ENCODE peak calls at places on chromosomes 11 and 22, in four cellular contexts. K, S, J and D are unnamed samples.

GRCh38 chr11:78910322-78910721 is 335.7 kb upstream of the NARS2 start:
- DNase-seq in K (no peak), S (no peak), J (no peak), D (no peak)

GRCh38 chr11:117511483-117511934 is 183.9 kb downstream of the CEP164 start:
- DNase-seq in K (no peak), S (no peak), J (no peak), D (no peak)

GRCh38 chr11:93543292-93543977 is at the start of gene SMCO4:
- DNase-seq in K (peak; percentile 86), S (peak; percentile 72), J (peak; percentile 58), D (peak; percentile 75)

GRCh38 chr11:106642331-106642730 is 375.9 kb downstream of the GUCY1A2 start:
- DNase-seq in K (no peak), S (no peak), J (no peak), D (no peak)

GRCh38 chr11:10605941-10606381 is 37.5 kb upstream of the LYVE1 start:
- DNase-seq in K (peak; percentile 46), S (no peak), J (no peak), D (no peak)

GRCh38 chr11:2585566-2586090 is 114.2 kb downstream of the KCNQ1OT1 start:
- DNase-seq in K (peak; percentile 20), S (no peak), J (no peak), D (no peak)

GRCh38 chr11:8262552-8263108 is 1.0 kb downstream of the LMO1 start:
- DNase-seq in K (peak; percentile 43), S (peak; percentile 14), J (no peak), D (peak; percentile 51)

GRCh38 chr22:36180038-36180880 is 19.7 kb upstream of the APOL3 start:
- DNase-seq in K (peak; percentile 91), S (peak; percentile 78), J (peak; percentile 42), D (peak; percentile 35)

GRCh38 chr11:62671604-62672528 is at the start of the genes LBHD1 and UQCC3:
- DNase-seq in K (peak; percentile 81), S (peak; percentile 87), J (peak; percentile 79), D (peak; percentile 85)

GRCh38 chr11:115421338-115422012 is 82.7 kb downstream of the CADM1 start:
- DNase-seq in K (no peak), S (no peak), J (no peak), D (no peak)

DNA sequence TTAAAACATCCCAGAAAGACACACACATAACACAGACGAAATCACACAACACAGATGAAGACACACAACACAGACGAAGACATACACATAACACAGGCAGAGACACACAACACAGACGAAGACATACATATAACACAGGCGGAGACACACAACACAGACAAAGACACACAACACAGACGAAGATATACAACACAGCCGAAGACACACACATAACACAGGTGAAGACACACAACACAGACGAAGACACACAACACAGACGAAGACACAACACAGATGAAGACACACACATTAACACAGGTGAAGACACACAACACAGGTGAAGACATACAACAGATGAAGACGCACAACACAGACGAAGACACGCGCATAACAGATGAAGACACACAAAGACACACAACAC is 4.8 kb upstream of the MOB2 start:
- DNase-seq in K (no peak), S (no peak), J (no peak), D (no peak)
- H3K4me1 ChIP-seq in K (peaks cover 36% of the 10 kb centered on the region), S (peaks cover 7% of the 10 kb centered on the region), J (no peaks in the 10 kb centered on the region), D (peaks cover 1% of the 10 kb centered on the region)

DNA sequence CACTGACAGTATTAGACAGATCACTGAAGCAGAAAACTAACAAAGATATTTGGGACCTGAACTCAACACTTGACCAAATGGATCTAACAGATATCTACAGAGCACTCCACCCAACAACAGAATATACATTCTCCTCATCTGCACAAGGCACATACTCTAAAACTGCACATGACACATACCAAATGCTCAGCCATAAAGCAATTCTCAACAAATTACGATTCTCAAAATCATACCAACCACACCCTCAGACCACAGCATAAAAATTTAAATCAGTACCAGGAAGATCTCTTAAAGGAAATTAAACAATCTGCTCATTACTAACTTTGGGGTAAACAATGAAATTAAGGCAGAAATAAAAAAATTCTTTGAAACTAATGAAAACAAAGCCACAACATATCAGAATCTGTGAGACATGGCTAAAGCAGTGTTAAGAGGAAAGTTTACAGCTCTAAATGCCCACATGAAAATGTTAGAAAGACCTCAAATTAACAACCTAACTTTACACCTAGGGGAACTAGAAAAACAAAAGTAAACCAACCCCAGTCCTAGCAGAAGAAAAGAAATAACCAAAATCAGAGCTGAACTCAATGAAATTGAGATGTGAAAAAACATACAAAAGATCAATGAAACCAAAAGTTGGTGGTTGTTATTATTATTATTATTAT is 37.2 kb downstream of the TMEM123 start:
- DNase-seq in K (no peak), S (no peak), J (no peak), D (no peak)
- H3K4me1 ChIP-seq in K (peaks cover 6% of the 10 kb centered on the region), S (no peaks in the 10 kb centered on the region), J (peaks cover 23% of the 10 kb centered on the region), D (peaks cover 12% of the 10 kb centered on the region)

GRCh38 chr22:23501244-23501643 is 78.8 kb downstream of the IGLL1 start:
- DNase-seq in K (no peak), S (no peak), J (no peak), D (peak; percentile 10)

GRCh38 chr22:23498811-23499798 is 81.0 kb downstream of the IGLL1 start:
- DNase-seq in K (no peak), S (no peak), J (no peak), D (no peak)

GRCh38 chr22:23501708-23502107 is 78.4 kb downstream of the IGLL1 start:
- DNase-seq in K (no peak), S (no peak), J (no peak), D (no peak)

GRCh38 chr22:23500508-23501208 is 79.4 kb downstream of the IGLL1 start:
- DNase-seq in K (no peak), S (peak; percentile 40), J (no peak), D (no peak)

GRCh38 chr22:23499845-23500500 is 80.1 kb downstream of the IGLL1 start:
- DNase-seq in K (no peak), S (no peak), J (no peak), D (no peak)
- H3K4me1 ChIP-seq in K (no peaks in the 10 kb centered on the region), S (no peaks in the 10 kb centered on the region), J (no peaks in the 10 kb centered on the region), D (no peaks in the 10 kb centered on the region)

DNA sequence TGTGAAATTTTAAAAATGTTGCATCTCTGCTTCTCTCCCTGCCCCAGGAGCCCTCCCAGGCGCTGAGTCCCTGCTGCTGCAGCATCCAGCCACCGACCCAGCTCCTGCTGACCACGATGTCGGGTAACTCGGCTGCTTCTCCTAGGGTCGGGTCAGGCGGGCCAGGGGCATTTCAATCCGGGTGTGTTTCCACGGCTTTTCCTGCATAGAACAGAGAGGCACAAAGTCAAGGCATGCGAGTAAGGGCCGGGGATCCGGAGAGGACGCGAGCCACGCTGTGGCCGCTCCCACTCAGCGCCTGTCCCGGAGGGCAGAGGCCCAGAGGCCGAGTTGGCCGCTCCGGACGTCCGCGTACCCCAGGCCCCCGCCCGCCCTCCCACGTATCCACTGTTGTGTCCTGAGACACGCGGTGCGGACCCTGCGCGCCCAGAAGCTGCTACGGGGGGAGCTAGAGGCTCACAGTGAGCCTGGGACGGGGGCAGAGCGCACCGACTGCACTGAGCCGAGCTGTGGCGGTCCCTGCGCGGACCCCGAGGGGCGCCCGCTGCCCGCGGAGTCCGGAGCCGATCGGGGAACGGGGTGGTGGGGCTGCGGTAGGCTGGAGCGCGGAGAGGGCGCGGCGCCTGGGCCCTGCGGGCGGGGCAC is at the start of gene POU2AF3:
- DNase-seq in K (no peak), S (no peak), J (no peak), D (no peak)
- H3K4me1 ChIP-seq in K (peaks cover 43% of the 10 kb centered on the region), S (no peaks in the 10 kb centered on the region), J (no peaks in the 10 kb centered on the region), D (peaks cover 7% of the 10 kb centered on the region)

GRCh38 chr11:135002236-135002635 is 590.2 kb upstream of the B3GAT1 start:
- DNase-seq in K (no peak), S (no peak), J (no peak), D (no peak)
- H3K4me1 ChIP-seq in K (no peaks in the 10 kb centered on the region), S (no peaks in the 10 kb centered on the region), J (no peaks in the 10 kb centered on the region), D (no peaks in the 10 kb centered on the region)

GRCh38 chr11:13220148-13220547 is 57.4 kb upstream of the BMAL1 start:
- DNase-seq in K (no peak), S (no peak), J (no peak), D (no peak)
- H3K4me1 ChIP-seq in K (no peaks in the 10 kb centered on the region), S (no peaks in the 10 kb centered on the region), J (peaks cover 46% of the 10 kb centered on the region), D (peaks cover 55% of the 10 kb centered on the region)

GRCh38 chr22:40193429-40194421 is 16.0 kb downstream of the TNRC6B start:
- DNase-seq in K (no peak), S (no peak), J (no peak), D (no peak)

GRCh38 chr22:40189979-40190378 is 12.3 kb downstream of the TNRC6B start:
- DNase-seq in K (no peak), S (no peak), J (no peak), D (no peak)

GRCh38 chr22:40194656-40195055 is 16.9 kb downstream of the TNRC6B start:
- DNase-seq in K (no peak), S (no peak), J (no peak), D (no peak)

GRCh38 chr22:40187389-40187788 is 9.7 kb downstream of the TNRC6B start:
- DNase-seq in K (no peak), S (no peak), J (no peak), D (no peak)

GRCh38 chr22:40190501-40190900 is 12.8 kb downstream of the TNRC6B start:
- DNase-seq in K (peak; percentile 62), S (no peak), J (no peak), D (no peak)
- H3K4me1 ChIP-seq in K (peaks cover 77% of the 10 kb centered on the region), S (peaks cover 8% of the 10 kb centered on the region), J (no peaks in the 10 kb centered on the region), D (peaks cover 25% of the 10 kb centered on the region)

GRCh38 chr11:126529037-126529436 is 173.6 kb downstream of the ST3GAL4 start:
- DNase-seq in K (no peak), S (no peak), J (no peak), D (no peak)
- H3K4me1 ChIP-seq in K (no peaks in the 10 kb centered on the region), S (no peaks in the 10 kb centered on the region), J (no peaks in the 10 kb centered on the region), D (no peaks in the 10 kb centered on the region)

DNA sequence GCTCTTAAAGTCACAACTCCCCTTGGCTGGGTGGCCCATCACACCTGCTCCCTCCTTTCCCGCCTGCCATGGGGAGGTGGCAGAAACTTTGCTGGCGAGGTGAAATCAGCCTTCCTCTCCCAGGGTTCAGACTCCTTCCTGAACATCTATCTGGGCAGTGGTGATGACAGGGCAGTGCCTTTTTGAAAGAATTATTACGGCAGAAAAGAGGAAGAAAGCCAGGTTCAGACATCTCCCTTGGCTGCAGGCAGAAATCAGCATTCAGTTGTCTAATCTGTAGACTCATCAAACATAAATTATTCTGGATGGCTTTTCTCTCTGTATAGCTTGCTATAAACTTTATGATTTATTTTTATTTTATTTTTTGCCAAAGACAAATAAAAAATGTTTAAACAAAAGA is 70.6 kb downstream of the LDLRAD3 start:
- DNase-seq in K (no peak), S (no peak), J (no peak), D (no peak)
- H3K4me1 ChIP-seq in K (peaks cover 8% of the 10 kb centered on the region), S (peaks cover 12% of the 10 kb centered on the region), J (peaks cover 14% of the 10 kb centered on the region), D (peaks cover 59% of the 10 kb centered on the region)

DNA sequence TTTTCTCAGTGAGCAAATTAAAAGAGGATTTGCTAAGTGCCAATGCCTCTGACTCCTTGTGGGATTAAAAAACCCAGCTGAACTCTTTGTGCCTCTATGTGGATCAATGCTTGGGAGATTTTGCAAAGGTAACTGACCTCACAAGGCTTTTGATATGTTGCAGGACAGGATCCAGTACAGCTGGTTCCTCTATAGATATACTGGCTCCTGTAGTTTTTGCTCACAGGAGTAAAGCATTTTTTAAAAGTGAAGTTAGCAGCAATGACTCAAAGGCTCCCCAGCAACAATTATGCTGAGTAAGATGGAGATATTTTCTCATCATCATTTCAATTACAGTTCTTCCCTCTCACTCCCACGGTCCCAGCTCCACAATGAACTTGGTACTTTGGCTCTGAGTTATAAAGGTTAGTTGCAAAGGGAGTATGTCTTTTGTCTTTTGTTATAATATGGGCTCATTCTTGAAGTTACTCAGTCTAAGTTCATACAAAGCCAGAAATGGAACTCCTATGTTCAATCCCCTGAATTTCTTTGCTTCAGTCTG is 471.5 kb downstream of the LRRC4C start:
- DNase-seq in K (no peak), S (no peak), J (no peak), D (peak; percentile 20)
- H3K4me1 ChIP-seq in K (no peaks in the 10 kb centered on the region), S (no peaks in the 10 kb centered on the region), J (no peaks in the 10 kb centered on the region), D (no peaks in the 10 kb centered on the region)